ENCODE peak calls at places on chromosome 11, in six cellular contexts. One of them, this sample, is unnamed.
A peak's percentile ranks its signal among the peaks of the same experiment; 100 is the strongest.

GRCh38 chr11:63802637-63803414 is 10.4 kb upstream of the SPINDOC start:
- DNase-seq in lower lobe of right lung: no peak
- DNase-seq in breast epithelium: no peak
- DNase-seq in pancreas: no peak
- DNase-seq in body of pancreas: no peak
- DNase-seq in neural progenitor cell: no peak
- DNase-seq in this sample: peak; percentile 24

GRCh38 chr11:111460340-111460739 is 51.8 kb downstream of the BTG4 start:
- DNase-seq in lower lobe of right lung: no peak
- DNase-seq in breast epithelium: no peak
- DNase-seq in pancreas: no peak
- DNase-seq in body of pancreas: no peak
- DNase-seq in neural progenitor cell: no peak
- DNase-seq in this sample: no peak

GRCh38 chr11:74318241-74318932 is 6.9 kb upstream of the P4HA3 start:
- DNase-seq in lower lobe of right lung: no peak
- DNase-seq in breast epithelium: no peak
- DNase-seq in pancreas: no peak
- DNase-seq in body of pancreas: no peak
- DNase-seq in neural progenitor cell: no peak
- DNase-seq in this sample: no peak

GRCh38 chr11:7596975-7597391 is 76.3 kb downstream of the CYB5R2 start:
- DNase-seq in lower lobe of right lung: no peak
- DNase-seq in breast epithelium: peak; percentile 82
- DNase-seq in pancreas: peak; percentile 36
- DNase-seq in body of pancreas: peak; percentile 40
- DNase-seq in neural progenitor cell: no peak
- DNase-seq in this sample: peak; percentile 91

GRCh38 chr11:33147559-33147958 is 13.7 kb downstream of the CSTF3 start:
- DNase-seq in lower lobe of right lung: no peak
- DNase-seq in breast epithelium: no peak
- DNase-seq in pancreas: no peak
- DNase-seq in body of pancreas: no peak
- DNase-seq in neural progenitor cell: no peak
- DNase-seq in this sample: no peak

GRCh38 chr11:108768370-108768769 is 103.5 kb downstream of the DDX10 start:
- DNase-seq in lower lobe of right lung: no peak
- DNase-seq in breast epithelium: no peak
- DNase-seq in pancreas: no peak
- DNase-seq in body of pancreas: no peak
- DNase-seq in neural progenitor cell: no peak
- DNase-seq in this sample: no peak

GRCh38 chr11:35969089-35970046 is 25.5 kb downstream of the LDLRAD3 start:
- DNase-seq in lower lobe of right lung: peak; percentile 50
- DNase-seq in breast epithelium: no peak
- DNase-seq in pancreas: peak; percentile 34
- DNase-seq in body of pancreas: peak; percentile 58
- DNase-seq in neural progenitor cell: no peak
- DNase-seq in this sample: peak; percentile 26

GRCh38 chr11:35058318-35058717 is 80.7 kb upstream of the CD44 start:
- DNase-seq in lower lobe of right lung: no peak
- DNase-seq in breast epithelium: no peak
- DNase-seq in pancreas: no peak
- DNase-seq in body of pancreas: no peak
- DNase-seq in neural progenitor cell: no peak
- DNase-seq in this sample: no peak

GRCh38 chr11:8206251-8207079 is 37.6 kb upstream of the RIC3 start:
- DNase-seq in lower lobe of right lung: no peak
- DNase-seq in breast epithelium: no peak
- DNase-seq in pancreas: peak; percentile 43
- DNase-seq in body of pancreas: peak; percentile 54
- DNase-seq in neural progenitor cell: peak; percentile 80
- DNase-seq in this sample: peak; percentile 48

GRCh38 chr11:69355959-69356702 is 62.2 kb downstream of the MYEOV start:
- DNase-seq in lower lobe of right lung: no peak
- DNase-seq in breast epithelium: no peak
- DNase-seq in pancreas: peak; percentile 1
- DNase-seq in body of pancreas: no peak
- DNase-seq in neural progenitor cell: no peak
- DNase-seq in this sample: no peak

GRCh38 chr11:70854891-70855556 is 397.4 kb downstream of the SHANK2 start:
- DNase-seq in lower lobe of right lung: no peak
- DNase-seq in breast epithelium: no peak
- DNase-seq in pancreas: peak; percentile 26
- DNase-seq in body of pancreas: peak; percentile 26
- DNase-seq in neural progenitor cell: no peak
- DNase-seq in this sample: no peak

GRCh38 chr11:65417221-65417701 is 5.3 kb upstream of the NEAT1 start:
- DNase-seq in lower lobe of right lung: peak; percentile 66
- DNase-seq in breast epithelium: peak; percentile 50
- DNase-seq in pancreas: peak; percentile 57
- DNase-seq in body of pancreas: peak; percentile 61
- DNase-seq in neural progenitor cell: no peak
- DNase-seq in this sample: no peak

GRCh38 chr11:108654994-108655631 is 9.8 kb upstream of the DDX10 start:
- DNase-seq in lower lobe of right lung: no peak
- DNase-seq in breast epithelium: no peak
- DNase-seq in pancreas: peak; percentile 56
- DNase-seq in body of pancreas: peak; percentile 53
- DNase-seq in neural progenitor cell: peak; percentile 55
- DNase-seq in this sample: peak; percentile 41

GRCh38 chr11:116829525-116830183 is at the start of gene APOC3:
- DNase-seq in lower lobe of right lung: no peak
- DNase-seq in breast epithelium: no peak
- DNase-seq in pancreas: no peak
- DNase-seq in body of pancreas: no peak
- DNase-seq in neural progenitor cell: no peak
- DNase-seq in this sample: peak; percentile 72

GRCh38 chr11:73295259-73295995 is 12.6 kb upstream of the ARHGEF17 start:
- DNase-seq in lower lobe of right lung: peak; percentile 76
- DNase-seq in breast epithelium: no peak
- DNase-seq in pancreas: peak; percentile 68
- DNase-seq in body of pancreas: peak; percentile 57
- DNase-seq in neural progenitor cell: peak; percentile 88
- DNase-seq in this sample: peak; percentile 62

GRCh38 chr11:81005595-81005994 is 1564.8 kb upstream of the TENM4 start:
- DNase-seq in lower lobe of right lung: no peak
- DNase-seq in breast epithelium: no peak
- DNase-seq in pancreas: no peak
- DNase-seq in body of pancreas: no peak
- DNase-seq in neural progenitor cell: no peak
- DNase-seq in this sample: peak; percentile 6

GRCh38 chr11:34585870-34586654 is 34.8 kb upstream of the EHF start:
- DNase-seq in lower lobe of right lung: no peak
- DNase-seq in breast epithelium: no peak
- DNase-seq in pancreas: no peak
- DNase-seq in body of pancreas: no peak
- DNase-seq in neural progenitor cell: peak; percentile 66
- DNase-seq in this sample: peak; percentile 70

GRCh38 chr11:122995526-122995925 is 13.9 kb upstream of the BSX start:
- DNase-seq in lower lobe of right lung: no peak
- DNase-seq in breast epithelium: no peak
- DNase-seq in pancreas: no peak
- DNase-seq in body of pancreas: no peak
- DNase-seq in neural progenitor cell: peak; percentile 58
- DNase-seq in this sample: no peak

GRCh38 chr11:2306971-2307732 is 5.3 kb downstream of the TSPAN32 start:
- DNase-seq in lower lobe of right lung: peak; percentile 47
- DNase-seq in breast epithelium: no peak
- DNase-seq in pancreas: no peak
- DNase-seq in body of pancreas: no peak
- DNase-seq in neural progenitor cell: no peak
- DNase-seq in this sample: no peak
- H3K4me1 ChIP-seq in lower lobe of right lung: peaks cover 54% of the 10 kb centered on the region
- H3K4me1 ChIP-seq in breast epithelium: peaks cover 11% of the 10 kb centered on the region
- H3K4me1 ChIP-seq in pancreas: peaks cover 19% of the 10 kb centered on the region
- H3K4me1 ChIP-seq in body of pancreas: peaks cover 32% of the 10 kb centered on the region
- H3K4me1 ChIP-seq in neural progenitor cell: no peaks in the 10 kb centered on the region
- H3K4me1 ChIP-seq in this sample: no peaks in the 10 kb centered on the region

GRCh38 chr11:47980907-47981621 is 705 bp downstream of the PTPRJ start:
- DNase-seq in lower lobe of right lung: peak; percentile 75
- DNase-seq in breast epithelium: no peak
- DNase-seq in pancreas: peak; percentile 59
- DNase-seq in body of pancreas: peak; percentile 68
- DNase-seq in neural progenitor cell: peak; percentile 88
- DNase-seq in this sample: peak; percentile 35

GRCh38 chr11:47981667-47982404 is 1.5 kb downstream of the PTPRJ start:
- DNase-seq in lower lobe of right lung: peak; percentile 68
- DNase-seq in breast epithelium: no peak
- DNase-seq in pancreas: no peak
- DNase-seq in body of pancreas: no peak
- DNase-seq in neural progenitor cell: no peak
- DNase-seq in this sample: no peak

GRCh38 chr11:47977651-47978050 is 2.7 kb upstream of the PTPRJ start:
- DNase-seq in lower lobe of right lung: no peak
- DNase-seq in breast epithelium: no peak
- DNase-seq in pancreas: no peak
- DNase-seq in body of pancreas: no peak
- DNase-seq in neural progenitor cell: no peak
- DNase-seq in this sample: no peak

GRCh38 chr11:47980093-47980906 is at the start of gene PTPRJ:
- DNase-seq in lower lobe of right lung: peak; percentile 76
- DNase-seq in breast epithelium: peak; percentile 30
- DNase-seq in pancreas: peak; percentile 62
- DNase-seq in body of pancreas: peak; percentile 70
- DNase-seq in neural progenitor cell: peak; percentile 91
- DNase-seq in this sample: peak; percentile 45

DNA sequence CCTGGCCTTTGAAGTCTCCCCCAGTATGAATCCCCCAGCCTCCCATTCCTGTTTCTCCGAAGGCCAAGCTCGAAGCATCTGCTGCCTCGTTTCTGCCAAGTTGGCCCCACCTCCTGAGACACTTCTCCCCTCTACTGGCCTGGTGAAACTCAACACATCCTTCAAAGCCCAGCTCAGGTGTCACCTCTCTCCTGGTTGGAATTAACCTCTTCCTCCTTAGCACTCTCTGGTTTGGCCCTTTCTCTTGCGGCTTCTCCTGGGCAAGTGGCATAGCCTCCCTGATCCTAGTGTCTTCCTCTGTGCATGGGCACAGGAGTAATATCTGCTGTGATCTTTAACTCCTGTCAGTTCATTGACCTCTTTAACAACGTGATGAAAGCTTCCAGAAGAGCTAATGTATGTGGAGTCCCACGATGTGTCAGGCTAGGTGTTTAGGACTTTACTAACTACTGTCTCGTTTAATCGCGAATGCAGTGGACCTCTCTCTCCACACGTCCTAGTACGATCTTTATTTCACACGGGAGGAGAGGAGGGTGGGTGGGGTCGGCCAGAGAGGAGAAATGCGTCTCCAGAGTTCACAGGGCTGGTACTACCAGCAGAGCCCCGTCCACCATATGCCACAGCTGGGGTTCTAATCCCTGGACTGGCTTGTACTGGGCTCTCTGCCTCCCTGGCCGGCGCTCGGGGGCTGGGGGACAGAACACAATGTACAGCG is 824 bp upstream of the PTPRJ start:
- DNase-seq in lower lobe of right lung: no peak
- DNase-seq in breast epithelium: no peak
- DNase-seq in pancreas: no peak
- DNase-seq in body of pancreas: no peak
- DNase-seq in neural progenitor cell: no peak
- DNase-seq in this sample: no peak
- H3K4me3 ChIP-seq in lower lobe of right lung: peak overlapping the region; percentile 93
- H3K4me3 ChIP-seq in breast epithelium: peak overlapping the region; percentile 95
- H3K4me3 ChIP-seq in pancreas: no peak overlapping the region
- H3K4me3 ChIP-seq in body of pancreas: no peak overlapping the region
- H3K4me3 ChIP-seq in neural progenitor cell: peak overlapping the region; percentile 97
- H3K4me3 ChIP-seq in this sample: peak overlapping the region; percentile 80

GRCh38 chr11:24636291-24636629 is 139.4 kb downstream of the LUZP2 start:
- DNase-seq in lower lobe of right lung: no peak
- DNase-seq in breast epithelium: no peak
- DNase-seq in pancreas: no peak
- DNase-seq in body of pancreas: no peak
- DNase-seq in neural progenitor cell: no peak
- DNase-seq in this sample: no peak

GRCh38 chr11:24635588-24636290 is 138.9 kb downstream of the LUZP2 start:
- DNase-seq in lower lobe of right lung: no peak
- DNase-seq in breast epithelium: no peak
- DNase-seq in pancreas: no peak
- DNase-seq in body of pancreas: no peak
- DNase-seq in neural progenitor cell: no peak
- DNase-seq in this sample: no peak

GRCh38 chr11:24637520-24637919 is 140.7 kb downstream of the LUZP2 start:
- DNase-seq in lower lobe of right lung: no peak
- DNase-seq in breast epithelium: no peak
- DNase-seq in pancreas: no peak
- DNase-seq in body of pancreas: no peak
- DNase-seq in neural progenitor cell: no peak
- DNase-seq in this sample: no peak

GRCh38 chr11:24634606-24635160 is 137.8 kb downstream of the LUZP2 start:
- DNase-seq in lower lobe of right lung: no peak
- DNase-seq in breast epithelium: no peak
- DNase-seq in pancreas: no peak
- DNase-seq in body of pancreas: no peak
- DNase-seq in neural progenitor cell: no peak
- DNase-seq in this sample: no peak
- H3K27ac ChIP-seq in lower lobe of right lung: no peak overlapping the region
- H3K27ac ChIP-seq in breast epithelium: no peak overlapping the region
- H3K27ac ChIP-seq in pancreas: no peak overlapping the region
- H3K27ac ChIP-seq in body of pancreas: no peak overlapping the region
- H3K27ac ChIP-seq in neural progenitor cell: no peak overlapping the region
- H3K27ac ChIP-seq in this sample: no peak overlapping the region

GRCh38 chr11:117879516-117880480 is 3.3 kb upstream of the FXYD6 start:
- DNase-seq in lower lobe of right lung: no peak
- DNase-seq in breast epithelium: peak; percentile 8
- DNase-seq in pancreas: no peak
- DNase-seq in body of pancreas: no peak
- DNase-seq in neural progenitor cell: no peak
- DNase-seq in this sample: no peak

GRCh38 chr11:117881217-117881616 is 4.8 kb upstream of the FXYD6 start:
- DNase-seq in lower lobe of right lung: no peak
- DNase-seq in breast epithelium: peak; percentile 3
- DNase-seq in pancreas: no peak
- DNase-seq in body of pancreas: no peak
- DNase-seq in neural progenitor cell: no peak
- DNase-seq in this sample: no peak

GRCh38 chr11:117877120-117877784 is 794 bp upstream of the FXYD6 start:
- DNase-seq in lower lobe of right lung: no peak
- DNase-seq in breast epithelium: no peak
- DNase-seq in pancreas: no peak
- DNase-seq in body of pancreas: no peak
- DNase-seq in neural progenitor cell: no peak
- DNase-seq in this sample: no peak

GRCh38 chr11:117878314-117878938 is 2.0 kb upstream of the FXYD6 start:
- DNase-seq in lower lobe of right lung: no peak
- DNase-seq in breast epithelium: no peak
- DNase-seq in pancreas: no peak
- DNase-seq in body of pancreas: no peak
- DNase-seq in neural progenitor cell: no peak
- DNase-seq in this sample: no peak

DNA sequence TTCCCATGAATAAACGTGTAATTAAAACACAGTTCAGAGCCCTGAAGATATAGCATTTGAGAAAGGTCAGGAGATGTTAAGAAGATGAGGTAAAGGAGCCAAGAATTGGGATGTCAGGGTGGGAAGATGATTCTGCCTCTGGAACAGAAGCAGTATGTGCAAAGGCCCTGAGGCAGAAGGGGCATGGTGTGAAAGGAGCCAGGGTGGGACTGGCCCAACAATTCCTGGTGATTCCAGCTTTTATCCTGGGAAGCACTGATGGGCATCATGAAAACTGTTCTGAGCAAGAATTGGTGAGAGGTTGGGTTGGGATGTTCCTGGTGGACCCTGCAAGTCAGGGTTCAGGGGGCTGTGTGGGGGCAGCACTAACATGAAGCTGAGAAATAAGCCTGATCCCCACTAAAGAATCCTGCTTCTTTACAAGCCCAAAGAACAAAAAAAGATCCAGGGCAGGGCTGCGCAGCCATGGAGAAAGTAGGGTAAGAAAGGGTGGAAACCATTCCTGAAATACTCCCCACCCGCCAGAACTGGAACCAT is 2.5 kb upstream of the FXYD6 start:
- DNase-seq in lower lobe of right lung: no peak
- DNase-seq in breast epithelium: no peak
- DNase-seq in pancreas: no peak
- DNase-seq in body of pancreas: no peak
- DNase-seq in neural progenitor cell: no peak
- DNase-seq in this sample: no peak
- H3K4me1 ChIP-seq in lower lobe of right lung: peaks cover 44% of the 10 kb centered on the region
- H3K4me1 ChIP-seq in breast epithelium: no peaks in the 10 kb centered on the region
- H3K4me1 ChIP-seq in pancreas: peaks cover 4% of the 10 kb centered on the region
- H3K4me1 ChIP-seq in body of pancreas: peaks cover 17% of the 10 kb centered on the region
- H3K4me1 ChIP-seq in neural progenitor cell: peaks cover 35% of the 10 kb centered on the region
- H3K4me1 ChIP-seq in this sample: no peaks in the 10 kb centered on the region